ENCODE peak calls at places on chromosomes 11 and 22, in ten cellular contexts. V is T-helper 9 cell, I is tibial artery, F is cardiac muscle cell, H is epithelial cell of esophagus, G is BJ, P is WTC11, Z is mucosa of gallbladder, X is MM.1S, U is transverse colon. W is an unnamed sample.

GRCh38 chr22:30934053-30934452 is 34.5 kb downstream of the MORC2 start:
- DNase-seq in X (no peak), P (no peak), I (no peak), V (no peak), H (no peak), Z (peak), G (no peak), U (no peak), F (no peak), W (no peak)

GRCh38 chr22:20889904-20890303 is 27.3 kb upstream of the CRKL start:
- DNase-seq in H (no peak), P (no peak), F (no peak), V (no peak), Z (no peak), G (no peak), X (no peak), U (no peak), I (no peak), W (no peak)

GRCh38 chr11:105132716-105133511 is 6.7 kb downstream of the CARD18 start:
- DNase-seq in Z (no peak), F (no peak), I (no peak), H (peak), G (peak), X (no peak), V (no peak), P (no peak), U (no peak), W (peak)

GRCh38 chr22:36191106-36191836 is 10.3 kb downstream of the APOL4 start:
- DNase-seq in U (peak), F (no peak), I (peak), X (no peak), P (no peak), G (peak), H (no peak), Z (peak), V (no peak), W (peak)

GRCh38 chr22:26956346-26956745 is 299.0 kb downstream of the MIAT start:
- DNase-seq in F (no peak), U (no peak), X (no peak), V (no peak), H (no peak), G (no peak), Z (peak), P (no peak), I (no peak), W (no peak)

GRCh38 chr11:125165111-125165663 is 636 bp downstream of the PKNOX2 start:
- DNase-seq in X (no peak), G (no peak), H (peak), U (no peak), Z (no peak), V (no peak), F (peak), I (peak), P (peak), W (peak)

GRCh38 chr11:1946812-1947480 is at the start of gene MRPL23:
- DNase-seq in U (peak), H (no peak), V (no peak), X (no peak), P (no peak), I (peak), Z (no peak), G (no peak), F (no peak), W (no peak)

GRCh38 chr22:22194931-22195264 is 49.7 kb upstream of the VPREB1 start:
- DNase-seq in U (no peak), Z (no peak), F (no peak), I (no peak), H (no peak), P (no peak), X (no peak), V (no peak), G (no peak), W (no peak)

GRCh38 chr11:45178890-45179663 is 32.6 kb downstream of the PRDM11 start:
- DNase-seq in I (no peak), V (no peak), G (no peak), X (no peak), P (no peak), U (no peak), Z (no peak), F (no peak), H (peak), W (no peak)

GRCh38 chr11:13228569-13228968 is 49.0 kb upstream of the BMAL1 start:
- DNase-seq in I (no peak), P (no peak), F (no peak), G (no peak), U (no peak), Z (no peak), X (no peak), V (no peak), H (no peak), W (no peak)

GRCh38 chr11:96234866-96235441 is 108.0 kb downstream of the MAML2 start:
- DNase-seq in X (no peak), U (no peak), P (no peak), G (no peak), I (no peak), V (no peak), F (no peak), Z (no peak), H (no peak), W (no peak)

GRCh38 chr11:61516675-61517516 is 8.3 kb downstream of the LRRC10B start:
- DNase-seq in Z (no peak), G (no peak), F (peak), H (no peak), U (no peak), P (peak), I (no peak), X (peak), V (peak), W (no peak)

GRCh38 chr22:44807915-44808690 is 55.7 kb downstream of the ARHGAP8 start:
- DNase-seq in P (peak), F (peak), H (no peak), U (no peak), Z (no peak), I (no peak), G (no peak), V (no peak), X (no peak), W (no peak)

GRCh38 chr11:60899021-60899936 is 7.1 kb downstream of the PRPF19 start:
- DNase-seq in F (peak), Z (peak), H (peak), X (peak), G (no peak), U (no peak), V (no peak), I (no peak), P (peak), W (peak)

GRCh38 chr22:41557401-41558240 is 3.2 kb upstream of the CSDC2 start:
- DNase-seq in V (no peak), Z (peak), G (no peak), P (peak), F (no peak), U (peak), H (peak), I (peak), X (peak), W (peak)

GRCh38 chr22:23537421-23537820 is 42.7 kb downstream of the IGLL1 start:
- DNase-seq in I (peak), H (no peak), Z (no peak), P (no peak), V (no peak), X (no peak), G (no peak), F (no peak), U (no peak), W (no peak)

GRCh38 chr22:46734830-46735453 is 3.1 kb downstream of the CERK start:
- DNase-seq in P (no peak), U (peak), H (no peak), X (no peak), F (no peak), G (no peak), Z (no peak), I (no peak), V (peak), W (no peak)